ENCODE peak calls at places on chromosomes 11 and 22, in six cellular contexts. One of them, this sample, is unnamed.

GRCh38 chr11:15507592-15507991 is 392.9 kb downstream of the INSC start:
- DNase-seq in IMR-90: no peak
- DNase-seq in H9: no peak
- DNase-seq in neuronal stem cell: no peak
- DNase-seq in H1: no peak
- DNase-seq in trophoblast cell: no peak
- DNase-seq in this sample: no peak

GRCh38 chr11:97764193-97764592 is 1256.6 kb upstream of the CNTN5 start:
- DNase-seq in IMR-90: no peak
- DNase-seq in H9: no peak
- DNase-seq in neuronal stem cell: no peak
- DNase-seq in H1: no peak
- DNase-seq in trophoblast cell: no peak
- DNase-seq in this sample: no peak

GRCh38 chr11:111069076-111069475 is 176.4 kb upstream of the POU2AF2 start:
- DNase-seq in IMR-90: peak; percentile 81
- DNase-seq in H9: peak; percentile 50
- DNase-seq in neuronal stem cell: no peak
- DNase-seq in H1: peak; percentile 23
- DNase-seq in trophoblast cell: no peak
- DNase-seq in this sample: peak; percentile 60

GRCh38 chr11:33291004-33291777 is 34.0 kb downstream of the HIPK3 start:
- DNase-seq in IMR-90: peak; percentile 18
- DNase-seq in H9: no peak
- DNase-seq in neuronal stem cell: no peak
- DNase-seq in H1: no peak
- DNase-seq in trophoblast cell: no peak
- DNase-seq in this sample: peak; percentile 74

GRCh38 chr22:44879301-44879680 is 126.9 kb downstream of the ARHGAP8 start:
- DNase-seq in IMR-90: no peak
- DNase-seq in H9: peak; percentile 24
- DNase-seq in neuronal stem cell: no peak
- DNase-seq in H1: no peak
- DNase-seq in trophoblast cell: no peak
- DNase-seq in this sample: no peak

GRCh38 chr11:131982154-131982553 is 611.7 kb downstream of the NTM start:
- DNase-seq in IMR-90: no peak
- DNase-seq in H9: peak; percentile 84
- DNase-seq in neuronal stem cell: peak; percentile 41
- DNase-seq in H1: peak; percentile 58
- DNase-seq in trophoblast cell: no peak
- DNase-seq in this sample: no peak

GRCh38 chr11:84089072-84090057 is 803.2 kb upstream of the CCDC90B start:
- DNase-seq in IMR-90: no peak
- DNase-seq in H9: no peak
- DNase-seq in neuronal stem cell: no peak
- DNase-seq in H1: no peak
- DNase-seq in trophoblast cell: no peak
- DNase-seq in this sample: peak; percentile 28

GRCh38 chr11:70233511-70233919 is 30.4 kb downstream of the FADD start:
- DNase-seq in IMR-90: peak; percentile 91
- DNase-seq in H9: no peak
- DNase-seq in neuronal stem cell: no peak
- DNase-seq in H1: no peak
- DNase-seq in trophoblast cell: peak; percentile 90
- DNase-seq in this sample: peak; percentile 55

GRCh38 chr11:19607656-19608360 is 104.8 kb upstream of the NAV2 start:
- DNase-seq in IMR-90: peak; percentile 48
- DNase-seq in H9: no peak
- DNase-seq in neuronal stem cell: no peak
- DNase-seq in H1: no peak
- DNase-seq in trophoblast cell: no peak
- DNase-seq in this sample: peak; percentile 30

GRCh38 chr11:9003573-9004309 is at the start of gene NRIP3:
- DNase-seq in IMR-90: peak; percentile 52
- DNase-seq in H9: peak; percentile 61
- DNase-seq in neuronal stem cell: peak; percentile 66
- DNase-seq in H1: peak; percentile 13
- DNase-seq in trophoblast cell: peak; percentile 50
- DNase-seq in this sample: peak; percentile 87

GRCh38 chr11:32006799-32007388 is 84.0 kb upstream of the RCN1 start:
- DNase-seq in IMR-90: peak; percentile 51
- DNase-seq in H9: peak; percentile 44
- DNase-seq in neuronal stem cell: peak; percentile 48
- DNase-seq in H1: no peak
- DNase-seq in trophoblast cell: no peak
- DNase-seq in this sample: peak; percentile 38

GRCh38 chr11:2811206-2812091 is 74.1 kb downstream of the CDKN1C start:
- DNase-seq in IMR-90: no peak
- DNase-seq in H9: no peak
- DNase-seq in neuronal stem cell: no peak
- DNase-seq in H1: no peak
- DNase-seq in trophoblast cell: no peak
- DNase-seq in this sample: no peak

GRCh38 chr11:94539420-94539819 is 4.3 kb upstream of the FUT4 start:
- DNase-seq in IMR-90: no peak
- DNase-seq in H9: no peak
- DNase-seq in neuronal stem cell: no peak
- DNase-seq in H1: no peak
- DNase-seq in trophoblast cell: no peak
- DNase-seq in this sample: no peak

GRCh38 chr22:26958378-26958777 is 301.0 kb downstream of the MIAT start:
- DNase-seq in IMR-90: no peak
- DNase-seq in H9: no peak
- DNase-seq in neuronal stem cell: no peak
- DNase-seq in H1: no peak
- DNase-seq in trophoblast cell: no peak
- DNase-seq in this sample: no peak
- H2AFZ ChIP-seq in IMR-90: no peak overlapping the region
- H2AFZ ChIP-seq in H9: no peak overlapping the region
- H2AFZ ChIP-seq in neuronal stem cell: no peak overlapping the region
- H2AFZ ChIP-seq in H1: no peak overlapping the region
- H2AFZ ChIP-seq in trophoblast cell: no peak overlapping the region
- H2AFZ ChIP-seq in this sample: no peak overlapping the region

GRCh38 chr11:82792822-82793569 is 59.3 kb upstream of the FAM181B start:
- DNase-seq in IMR-90: no peak
- DNase-seq in H9: no peak
- DNase-seq in neuronal stem cell: no peak
- DNase-seq in H1: no peak
- DNase-seq in trophoblast cell: no peak
- DNase-seq in this sample: no peak

GRCh38 chr11:82794490-82794889 is 60.8 kb upstream of the FAM181B start:
- DNase-seq in IMR-90: no peak
- DNase-seq in H9: no peak
- DNase-seq in neuronal stem cell: no peak
- DNase-seq in H1: no peak
- DNase-seq in trophoblast cell: no peak
- DNase-seq in this sample: no peak

GRCh38 chr11:82791779-82792178 is 58.1 kb upstream of the FAM181B start:
- DNase-seq in IMR-90: no peak
- DNase-seq in H9: no peak
- DNase-seq in neuronal stem cell: no peak
- DNase-seq in H1: no peak
- DNase-seq in trophoblast cell: peak; percentile 38
- DNase-seq in this sample: no peak

GRCh38 chr11:82792319-82792718 is 58.7 kb upstream of the FAM181B start:
- DNase-seq in IMR-90: no peak
- DNase-seq in H9: no peak
- DNase-seq in neuronal stem cell: no peak
- DNase-seq in H1: no peak
- DNase-seq in trophoblast cell: peak; percentile 24
- DNase-seq in this sample: no peak

DNA sequence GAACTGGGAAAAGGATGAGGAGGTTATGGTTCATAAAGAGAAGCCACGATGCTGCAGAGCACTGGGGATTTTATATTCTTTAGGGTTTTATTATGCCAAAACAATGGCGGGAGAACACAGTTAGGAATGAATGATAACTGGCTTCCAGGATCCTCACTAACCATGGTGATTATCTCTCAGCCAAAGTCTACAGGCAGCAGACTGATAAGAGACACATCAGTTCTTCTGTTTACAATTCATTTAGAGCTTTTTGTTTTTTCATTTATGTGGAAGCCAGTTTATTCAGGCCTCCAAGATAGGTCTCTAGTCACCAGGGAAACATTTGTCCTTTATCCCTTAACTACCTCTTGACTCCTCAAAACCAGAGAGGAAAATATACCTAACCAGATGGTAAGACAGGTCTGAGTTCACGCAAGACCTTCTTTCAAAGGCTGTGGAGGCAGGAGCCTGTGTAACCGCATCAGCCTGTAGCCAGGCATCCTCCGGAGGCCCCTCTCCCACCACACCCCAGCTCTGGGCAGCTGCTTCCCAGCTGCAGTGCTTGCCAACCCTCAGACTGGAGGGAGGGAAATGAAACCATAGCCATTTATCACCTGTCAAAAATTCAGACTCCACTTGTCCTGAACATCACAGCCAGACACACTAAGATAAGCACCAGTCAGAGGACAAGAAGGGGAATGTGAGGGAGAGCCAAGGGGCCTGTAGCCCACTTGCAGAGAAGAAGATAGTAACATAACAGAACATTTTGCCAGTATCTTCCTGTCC is 57.2 kb upstream of the FAM181B start:
- DNase-seq in IMR-90: no peak
- DNase-seq in H9: no peak
- DNase-seq in neuronal stem cell: no peak
- DNase-seq in H1: no peak
- DNase-seq in trophoblast cell: no peak
- DNase-seq in this sample: no peak
- H2AK5ac ChIP-seq in IMR-90: no peak overlapping the region
- H2AK5ac ChIP-seq in H9: no peak overlapping the region
- H2AK5ac ChIP-seq in neuronal stem cell: no peak overlapping the region
- H2AK5ac ChIP-seq in H1: no peak overlapping the region
- H2AK5ac ChIP-seq in trophoblast cell: no peak overlapping the region
- H2AK5ac ChIP-seq in this sample: no peak overlapping the region

GRCh38 chr11:120281161-120281795 is 41.3 kb downstream of the POU2F3 start:
- DNase-seq in IMR-90: no peak
- DNase-seq in H9: no peak
- DNase-seq in neuronal stem cell: no peak
- DNase-seq in H1: no peak
- DNase-seq in trophoblast cell: no peak
- DNase-seq in this sample: no peak
- H3K14ac ChIP-seq in IMR-90: no peak overlapping the region
- H3K14ac ChIP-seq in H9: no peak overlapping the region
- H3K14ac ChIP-seq in neuronal stem cell: peak overlapping the region; percentile 22
- H3K14ac ChIP-seq in H1: no peak overlapping the region
- H3K14ac ChIP-seq in trophoblast cell: peak overlapping the region; percentile 33
- H3K14ac ChIP-seq in this sample: no peak overlapping the region

DNA sequence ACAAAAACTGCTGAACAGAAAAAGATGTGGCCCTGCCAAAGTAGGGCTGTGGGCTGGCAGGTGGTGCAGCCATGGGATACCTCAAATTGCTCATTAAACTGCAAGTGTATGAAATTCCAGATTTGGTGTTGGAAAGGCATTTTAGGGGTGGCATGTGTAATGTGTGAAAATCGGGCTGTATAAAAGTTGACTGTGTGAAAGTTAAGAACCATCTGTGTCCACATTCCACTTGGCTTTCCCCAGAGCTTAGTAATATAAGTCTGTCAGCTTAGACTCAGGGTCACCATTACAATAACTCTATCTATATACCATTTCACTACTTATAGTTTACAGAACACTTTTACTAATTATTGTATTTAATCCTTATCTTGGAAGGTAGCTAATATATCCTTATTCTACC is 34.9 kb upstream of the FZD4 start:
- DNase-seq in IMR-90: peak; percentile 21
- DNase-seq in H9: no peak
- DNase-seq in neuronal stem cell: no peak
- DNase-seq in H1: no peak
- DNase-seq in trophoblast cell: no peak
- DNase-seq in this sample: peak; percentile 8
- H2AFZ ChIP-seq in IMR-90: no peak overlapping the region
- H2AFZ ChIP-seq in H9: no peak overlapping the region
- H2AFZ ChIP-seq in neuronal stem cell: no peak overlapping the region
- H2AFZ ChIP-seq in H1: no peak overlapping the region
- H2AFZ ChIP-seq in trophoblast cell: no peak overlapping the region
- H2AFZ ChIP-seq in this sample: no peak overlapping the region